ENCODE peak calls at places on chromosome 20, in four cellular contexts. J is kidney, P is IMR-90, Q is iris pigment epithelial cell. F is an unnamed sample.

GRCh38 chr20:9576695-9577094 is 62.3 kb downstream of the LAMP5 start:
- DNase-seq in J (no peak), P (no peak), Q (no peak), F (no peak)

GRCh38 chr20:19889011-19889953 is 127.9 kb upstream of the NAA20 start:
- DNase-seq in J (peak; percentile 85), P (peak; percentile 76), Q (peak; percentile 94), F (no peak)

GRCh38 chr20:23658989-23659609 is 21.3 kb upstream of the CST3 start:
- DNase-seq in J (no peak), P (no peak), Q (no peak), F (no peak)

GRCh38 chr20:52219441-52219840 is 27.9 kb upstream of the ZFP64 start:
- DNase-seq in J (no peak), P (peak; percentile 2), Q (peak; percentile 10), F (no peak)

GRCh38 chr20:61449057-61449456 is 197.0 kb downstream of the CDH4 start:
- DNase-seq in J (no peak), P (no peak), Q (no peak), F (no peak)

GRCh38 chr20:4065405-4065841 is 50.1 kb upstream of the RNF24 start:
- DNase-seq in J (no peak), P (peak; percentile 86), Q (peak; percentile 94), F (no peak)

GRCh38 chr20:3934628-3935027 is 45.4 kb downstream of the PANK2 start:
- DNase-seq in J (peak; percentile 73), P (peak; percentile 43), Q (no peak), F (no peak)

GRCh38 chr20:56985286-56985685 is 281.2 kb downstream of the BMP7 start:
- DNase-seq in J (no peak), P (no peak), Q (peak; percentile 7), F (no peak)

GRCh38 chr20:17226410-17227198 is at the start of gene PCSK2:
- DNase-seq in J (peak; percentile 63), P (peak; percentile 57), Q (peak; percentile 42), F (peak; percentile 78)

GRCh38 chr20:2470432-2471193 is at the start of gene SNRPB:
- DNase-seq in J (peak; percentile 99), P (peak; percentile 99), Q (peak; percentile 100), F (peak; percentile 99)

GRCh38 chr20:54645445-54646155 is 170.2 kb downstream of the DOK5 start:
- DNase-seq in J (no peak), P (no peak), Q (no peak), F (no peak)

GRCh38 chr20:36717657-36718056 is 28.2 kb downstream of the NDRG3 start:
- DNase-seq in J (no peak), P (no peak), Q (no peak), F (no peak)

F was measured in posterior vena cava.